ENCODE peak calls at places on chromosomes 1 and 21, in four cellular contexts. F, M, A and U are unnamed samples.

GRCh38 chr21:17802568-17802967 is 16.6 kb downstream of the C21orf91 start:
- DNase-seq in F (peak; percentile 74), M (no peak), A (no peak), U (no peak)

GRCh38 chr1:10824821-10825540 is 28.5 kb upstream of the CASZ1 start:
- DNase-seq in M (peak; percentile 76), F (peak; percentile 85), A (no peak), U (peak; percentile 27)

GRCh38 chr1:172254521-172255222 is 165.8 kb upstream of the C1orf105 start:
- DNase-seq in A (no peak), M (peak; percentile 98), F (peak; percentile 97), U (no peak)

GRCh38 chr1:45205910-45206721 is at the start of gene ZSWIM5:
- DNase-seq in A (peak; percentile 61), F (peak; percentile 64), M (peak; percentile 78), U (peak; percentile 58)

GRCh38 chr1:12547586-12548225 is 70.3 kb downstream of the DHRS3 start:
- DNase-seq in A (no peak), F (no peak), M (no peak), U (no peak)

GRCh38 chr1:91851130-91852010 is 34.6 kb downstream of the TGFBR3 start:
- DNase-seq in A (no peak), F (peak; percentile 74), M (peak; percentile 83), U (no peak)

GRCh38 chr1:172928412-172928811 is 122.3 kb downstream of the TNFSF18 start:
- DNase-seq in A (no peak), F (peak; percentile 91), M (peak; percentile 53), U (no peak)

GRCh38 chr1:20666804-20667203 is 5.6 kb upstream of the DDOST start:
- DNase-seq in A (no peak), F (peak; percentile 6), M (peak; percentile 44), U (no peak)

GRCh38 chr1:46188295-46189030 is 9.8 kb downstream of the POMGNT1 start:
- DNase-seq in A (no peak), M (peak; percentile 45), F (no peak), U (no peak)

GRCh38 chr1:236520445-236521005 is 3.3 kb upstream of the LGALS8 start:
- DNase-seq in M (no peak), F (no peak), A (no peak), U (no peak)

GRCh38 chr1:27527223-27527856 is 37.4 kb upstream of the WASF2 start:
- DNase-seq in M (no peak), A (peak; percentile 50), F (no peak), U (peak; percentile 77)

GRCh38 chr1:165629848-165630628 is 996 bp upstream of the MGST3 start:
- DNase-seq in M (no peak), F (no peak), A (no peak), U (peak; percentile 28)

GRCh38 chr1:154330669-154331068 is 5.3 kb downstream of the ATP8B2 start:
- DNase-seq in M (no peak), A (no peak), F (no peak), U (no peak)

DNA sequence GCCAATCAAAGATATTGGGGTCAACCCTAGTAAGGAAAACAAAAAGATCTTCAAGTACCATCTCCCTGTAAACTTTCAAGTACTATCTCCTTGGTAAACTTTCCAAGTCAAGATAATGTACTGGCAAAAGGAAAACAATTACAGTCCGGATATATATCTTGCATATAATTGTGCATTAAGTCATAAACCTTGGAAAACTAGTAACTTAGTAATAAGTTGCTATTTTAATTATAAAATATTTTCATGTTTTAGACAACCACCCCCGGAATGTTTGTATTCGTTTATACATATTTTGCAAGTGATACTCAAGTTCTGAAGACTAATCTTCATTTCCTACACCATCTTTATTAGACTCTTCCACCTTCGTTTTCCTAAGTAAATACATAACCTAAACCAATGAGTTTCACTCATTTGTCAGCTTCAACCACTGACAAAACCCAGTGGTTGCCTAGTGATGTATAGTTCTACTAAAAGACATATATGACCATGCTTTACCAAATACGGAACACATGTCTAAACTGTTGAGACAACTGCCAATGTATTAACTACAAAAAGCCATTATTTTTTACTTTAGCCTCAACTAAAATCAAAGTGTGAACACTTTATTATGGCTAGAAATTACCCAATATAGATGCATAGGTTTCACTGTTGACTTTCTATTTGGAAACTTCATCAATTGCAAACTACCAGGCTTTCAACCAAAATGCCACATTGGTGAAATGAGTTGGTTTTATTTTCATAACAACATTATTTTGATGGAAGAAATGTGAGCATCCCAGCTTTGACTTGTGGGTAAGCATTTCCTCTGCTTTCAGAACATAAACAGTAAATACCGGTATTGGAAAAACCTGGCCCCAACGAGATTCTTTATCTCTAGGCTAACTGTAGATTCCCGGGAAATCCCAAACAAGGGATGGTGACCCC is 1.6 kb downstream of the AKT3 start:
- DNase-seq in M (peak; percentile 4), A (no peak), F (no peak), U (no peak)
- H3K4me3 ChIP-seq in M (peak overlapping the region; percentile 74), A (peak overlapping the region; percentile 58), F (peak overlapping the region; percentile 60), U (peak overlapping the region; percentile 58)

GRCh38 chr1:64545118-64545916 is 75.4 kb downstream of the CACHD1 start:
- DNase-seq in M (no peak), A (no peak), F (no peak), U (no peak)
- H3K4me3 ChIP-seq in M (no peak overlapping the region), A (no peak overlapping the region), F (no peak overlapping the region), U (no peak overlapping the region)

GRCh38 chr1:7962636-7963377 is 1.3 kb downstream of the PARK7 start:
- DNase-seq in A (no peak), F (no peak), M (no peak), U (no peak)
- H3K4me3 ChIP-seq in A (peak overlapping the region; percentile 60), F (peak overlapping the region; percentile 90), M (peak overlapping the region; percentile 91), U (peak overlapping the region; percentile 89)

DNA sequence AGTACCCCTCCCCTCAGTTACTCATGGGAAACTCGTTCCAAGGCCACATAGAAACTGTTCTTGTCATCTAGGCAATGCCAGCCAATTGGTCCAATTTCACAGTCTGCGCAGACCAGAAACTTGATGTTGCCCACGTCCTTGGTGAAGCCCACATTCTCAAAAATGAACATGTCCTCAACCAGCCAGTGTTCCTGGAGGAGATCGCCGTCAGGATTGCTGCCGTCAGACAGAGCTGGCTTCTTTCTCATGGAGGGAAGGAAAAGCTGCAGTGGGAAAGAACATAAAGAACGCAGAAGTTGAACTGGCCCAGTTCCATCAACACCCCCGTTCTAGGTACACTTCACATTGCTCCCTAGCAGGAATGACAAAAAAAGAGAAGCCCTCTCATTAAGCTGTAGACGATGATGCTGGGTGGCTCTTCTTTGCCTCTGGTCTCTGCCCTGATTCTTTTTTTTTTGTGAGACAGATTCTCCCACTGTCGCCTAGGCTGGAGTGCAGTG is 7.9 kb downstream of the RABIF start:
- DNase-seq in F (no peak), A (no peak), M (no peak), U (no peak)
- H3K4me3 ChIP-seq in F (no peak overlapping the region), A (no peak overlapping the region), M (no peak overlapping the region), U (no peak overlapping the region)

GRCh38 chr1:37998913-37999433 is 6.3 kb downstream of the FHL3 start:
- DNase-seq in M (no peak), F (no peak), A (no peak), U (no peak)

GRCh38 chr1:37998089-37998808 is 7.1 kb downstream of the FHL3 start:
- DNase-seq in F (no peak), A (no peak), M (no peak), U (no peak)

GRCh38 chr1:38000233-38000528 is 5.1 kb downstream of the FHL3 start:
- DNase-seq in M (no peak), A (no peak), F (no peak), U (no peak)

GRCh38 chr1:37999434-38000232 is 5.7 kb downstream of the FHL3 start:
- DNase-seq in M (peak; percentile 34), A (no peak), F (peak; percentile 75), U (no peak)

DNA sequence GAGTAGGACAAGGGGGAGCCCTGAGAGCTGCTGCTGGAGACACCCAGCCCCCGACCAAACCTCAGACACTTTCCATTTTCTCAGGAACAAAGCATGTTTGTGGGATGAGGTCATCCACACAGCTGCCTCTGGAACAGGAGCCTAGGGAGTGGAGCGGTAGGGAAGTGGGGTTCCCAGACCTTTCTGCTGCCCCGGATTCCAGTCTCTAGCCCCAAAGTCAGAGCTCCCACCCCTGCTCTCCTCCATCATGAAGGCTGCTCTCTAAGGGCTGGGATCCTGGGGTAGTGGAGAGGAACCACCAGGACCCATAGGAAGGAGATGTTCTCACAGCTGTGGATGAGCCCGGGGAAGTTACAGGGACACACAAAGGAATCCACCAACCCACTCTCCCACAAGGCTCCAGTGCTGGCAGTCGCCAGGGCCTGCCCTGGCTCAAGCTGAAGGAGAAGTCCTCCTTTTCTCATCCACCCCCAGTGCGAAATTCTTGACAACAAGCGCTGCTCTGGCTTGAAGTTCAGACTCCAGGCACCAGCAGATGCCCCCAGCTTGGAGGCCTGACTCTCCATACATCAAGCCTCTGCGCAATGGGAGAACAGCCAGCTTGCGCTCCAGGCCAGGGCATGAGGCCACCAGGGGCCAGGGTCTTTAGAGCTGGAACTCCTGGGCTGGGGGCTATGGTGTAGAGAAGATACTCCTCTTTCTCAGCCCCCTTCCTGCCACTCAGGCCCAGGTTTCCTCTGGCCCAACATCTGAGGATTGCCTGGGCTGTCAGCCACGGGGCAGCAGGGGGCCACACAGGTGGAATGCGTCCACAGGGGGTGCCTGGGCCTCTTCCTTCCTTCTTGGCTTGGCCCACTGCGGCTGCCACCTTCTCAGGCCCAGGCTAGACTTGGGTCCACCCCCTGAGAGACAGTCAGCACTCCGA is 4.5 kb downstream of the FHL3 start:
- DNase-seq in M (peak; percentile 32), F (peak; percentile 92), A (no peak), U (peak; percentile 92)
- H3K4me3 ChIP-seq in M (no peak overlapping the region), F (no peak overlapping the region), A (no peak overlapping the region), U (no peak overlapping the region)

DNA sequence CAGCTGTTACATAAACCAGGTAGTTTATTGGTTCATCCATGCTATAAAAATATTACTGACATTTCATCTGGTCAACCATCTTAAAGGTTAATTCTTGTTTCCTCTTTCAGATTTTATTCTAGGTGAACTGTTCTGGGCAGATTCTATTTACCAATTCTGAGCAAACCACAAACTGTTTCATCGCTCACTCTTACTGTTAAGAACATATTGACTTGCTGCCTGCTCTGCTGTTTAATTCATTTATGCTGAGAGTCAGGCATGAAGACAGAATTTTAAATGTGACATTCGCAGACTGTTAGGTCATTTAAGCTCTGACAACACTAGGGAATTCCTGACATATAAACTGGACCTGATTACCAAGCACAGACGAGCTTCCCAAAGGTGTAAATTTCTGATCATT is 98.3 kb downstream of the PIGK start:
- DNase-seq in M (no peak), F (peak; percentile 55), A (no peak), U (no peak)
- H3K4me3 ChIP-seq in M (no peak overlapping the region), F (no peak overlapping the region), A (no peak overlapping the region), U (no peak overlapping the region)

DNA sequence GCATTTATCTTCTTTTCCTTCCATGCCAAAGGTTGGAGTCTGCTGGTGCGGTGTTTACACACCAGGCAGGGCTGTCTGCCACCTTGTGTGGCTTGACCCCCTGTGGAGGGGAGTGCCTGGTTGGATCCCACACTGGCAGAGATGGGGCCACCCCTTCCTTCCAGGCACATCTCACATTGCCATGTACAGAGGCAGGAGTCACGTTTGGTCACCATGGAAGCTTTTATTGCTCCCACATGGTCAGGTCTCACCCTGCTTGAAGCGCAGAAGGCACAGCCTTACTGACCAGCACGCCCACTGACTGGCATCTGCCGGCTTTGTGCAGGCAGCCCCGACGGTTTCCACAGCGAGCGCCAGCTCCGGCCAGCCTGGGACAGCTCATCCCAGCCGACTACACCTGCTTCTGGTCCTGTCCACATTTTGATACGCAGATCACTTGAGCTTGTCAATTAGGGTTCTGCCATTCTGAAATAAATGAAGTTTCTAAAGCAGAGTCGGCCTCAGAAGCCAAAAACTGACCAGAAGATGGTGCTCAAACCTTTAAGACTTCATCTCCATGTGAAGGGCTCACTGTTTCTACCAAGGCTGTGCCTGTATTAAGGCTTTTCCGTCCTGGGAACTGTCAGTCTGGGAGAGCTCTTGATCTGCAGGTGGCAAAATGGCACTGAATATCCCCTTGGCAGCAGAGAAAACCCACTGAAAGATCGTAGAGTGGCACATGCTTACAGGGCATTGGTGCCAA is 35.6 kb upstream of the EPHA8 start:
- DNase-seq in A (no peak), F (no peak), M (no peak), U (peak; percentile 3)
- H3K4me3 ChIP-seq in A (no peak overlapping the region), F (no peak overlapping the region), M (no peak overlapping the region), U (no peak overlapping the region)